ENCODE peak calls at places on chromosomes 6 and 20, in four cellular contexts. Q is nucleus accumbens, O is spleen, G is fibroblast of gingiva. A is an unnamed sample.

GRCh38 chr6:44043036-44043478 is 84.2 kb downstream of the MRPL14 start:
- DNase-seq in G (no peak), Q (no peak), O (no peak), A (no peak)

GRCh38 chr6:139905404-139906052 is 531.1 kb upstream of the CITED2 start:
- DNase-seq in O (no peak), G (peak; percentile 53), Q (no peak), A (no peak)

GRCh38 chr6:4806308-4807190 is 30.3 kb downstream of the CDYL start:
- DNase-seq in G (no peak), Q (no peak), O (no peak), A (no peak)

GRCh38 chr6:44925100-44925739 is 402.9 kb upstream of the RUNX2 start:
- DNase-seq in O (no peak), G (no peak), Q (no peak), A (no peak)

GRCh38 chr20:1945134-1945618 is 48.7 kb downstream of the PDYN start:
- DNase-seq in O (peak; percentile 86), Q (peak; percentile 27), G (peak; percentile 48), A (peak; percentile 40)

GRCh38 chr6:93021235-93021909 is 398.0 kb downstream of the EPHA7 start:
- DNase-seq in G (no peak), Q (no peak), O (no peak), A (no peak)

GRCh38 chr6:107972413-107973096 is 14.5 kb upstream of the SEC63 start:
- DNase-seq in Q (no peak), G (no peak), O (no peak), A (no peak)

GRCh38 chr20:32583581-32584045 is 1.5 kb downstream of the NOL4L start:
- DNase-seq in G (no peak), Q (no peak), O (no peak), A (no peak)

GRCh38 chr6:12709116-12709515 is 7.5 kb upstream of the PHACTR1 start:
- DNase-seq in O (no peak), G (no peak), Q (no peak), A (no peak)